ENCODE peak calls at places on chromosomes 1 and 21, in eight cellular contexts. S is IMR-90, R is mesendoderm, H is adrenal gland, Z is OCI-LY7, X is GM23338, O is HCT116, A is GM23248. V is an unnamed sample.

GRCh38 chr21:28633803-28634572 is 358.7 kb downstream of the LTN1 start:
- DNase-seq in S (peak; percentile 95), R (no peak), H (no peak), Z (no peak), X (no peak), O (no peak), A (peak; percentile 93), V (no peak)

GRCh38 chr1:11041048-11041447 is 6.0 kb downstream of the MASP2 start:
- DNase-seq in S (no peak), R (no peak), H (no peak), Z (no peak), X (no peak), O (no peak), A (no peak), V (no peak)

GRCh38 chr1:14915356-14916054 is 238.0 kb upstream of the TMEM51 start:
- DNase-seq in S (peak; percentile 34), R (peak; percentile 54), H (peak; percentile 49), Z (peak; percentile 58), X (peak; percentile 74), O (peak; percentile 28), A (peak; percentile 56), V (no peak)

GRCh38 chr1:240611619-240612490 is at the start of gene GREM2:
- DNase-seq in S (peak; percentile 95), R (peak; percentile 75), H (peak; percentile 44), Z (no peak), X (peak; percentile 82), O (no peak), A (peak; percentile 94), V (peak; percentile 92)

GRCh38 chr1:109632671-109633346 is 13.2 kb downstream of the AMPD2 start:
- DNase-seq in S (no peak), R (no peak), H (peak; percentile 9), Z (no peak), X (no peak), O (no peak), A (no peak), V (peak; percentile 84)

GRCh38 chr1:60510162-60510561 is 436.6 kb upstream of the C1orf87 start:
- DNase-seq in S (no peak), R (no peak), H (no peak), Z (no peak), X (no peak), O (no peak), A (no peak), V (no peak)

GRCh38 chr1:154419620-154420020 is 14.5 kb downstream of the IL6R start:
- DNase-seq in S (peak; percentile 95), R (no peak), H (peak; percentile 96), Z (no peak), X (no peak), O (no peak), A (peak; percentile 97), V (peak; percentile 97)

GRCh38 chr1:24344090-24344742 is 25.1 kb downstream of the GRHL3 start:
- DNase-seq in S (no peak), R (no peak), H (no peak), Z (no peak), X (no peak), O (no peak), A (peak; percentile 40), V (no peak)

GRCh38 chr21:37869661-37870060 is 46.6 kb downstream of the KCNJ6 start:
- DNase-seq in S (no peak), R (no peak), H (no peak), Z (no peak), X (no peak), O (no peak), A (no peak), V (no peak)

GRCh38 chr21:41622831-41623548 is 115.0 kb upstream of the TMPRSS2 start:
- DNase-seq in S (peak; percentile 53), R (no peak), H (no peak), Z (no peak), X (no peak), O (no peak), A (peak; percentile 71), V (no peak)

GRCh38 chr1:29584816-29585600 is 348.7 kb downstream of the PTPRU start:
- DNase-seq in S (no peak), R (no peak), H (no peak), Z (no peak), X (no peak), O (no peak), A (peak; percentile 49), V (no peak)

GRCh38 chr1:5936621-5937372 is 55.4 kb downstream of the NPHP4 start:
- DNase-seq in S (no peak), R (no peak), H (no peak), Z (no peak), X (no peak), O (no peak), A (no peak), V (no peak)

GRCh38 chr1:208065862-208066261 is 154.9 kb upstream of the CD34 start:
- DNase-seq in S (peak; percentile 25), R (no peak), H (no peak), Z (no peak), X (no peak), O (no peak), A (no peak), V (no peak)

GRCh38 chr1:170247751-170248521 is 102.2 kb downstream of the NTMT2 start:
- DNase-seq in S (no peak), R (no peak), H (no peak), Z (no peak), X (no peak), O (no peak), A (peak; percentile 45), V (no peak)

GRCh38 chr1:221430133-221430960 is 311.5 kb downstream of the DUSP10 start:
- DNase-seq in S (peak; percentile 44), R (no peak), H (no peak), Z (no peak), X (peak; percentile 39), O (no peak), A (no peak), V (no peak)

GRCh38 chr1:46183926-46184557 is 7.8 kb upstream of the P3R3URF start:
- DNase-seq in S (no peak), R (no peak), H (no peak), Z (no peak), X (no peak), O (no peak), A (peak; percentile 48), V (no peak)
- H3K4me1 ChIP-seq in S (peaks cover 16% of the 10 kb centered on the region), R (no peaks in the 10 kb centered on the region), H (peaks cover 4% of the 10 kb centered on the region), Z (peaks cover 45% of the 10 kb centered on the region), X (no peaks in the 10 kb centered on the region), O (peaks cover 69% of the 10 kb centered on the region), A (peaks cover 28% of the 10 kb centered on the region), V (peaks cover 39% of the 10 kb centered on the region)

DNA sequence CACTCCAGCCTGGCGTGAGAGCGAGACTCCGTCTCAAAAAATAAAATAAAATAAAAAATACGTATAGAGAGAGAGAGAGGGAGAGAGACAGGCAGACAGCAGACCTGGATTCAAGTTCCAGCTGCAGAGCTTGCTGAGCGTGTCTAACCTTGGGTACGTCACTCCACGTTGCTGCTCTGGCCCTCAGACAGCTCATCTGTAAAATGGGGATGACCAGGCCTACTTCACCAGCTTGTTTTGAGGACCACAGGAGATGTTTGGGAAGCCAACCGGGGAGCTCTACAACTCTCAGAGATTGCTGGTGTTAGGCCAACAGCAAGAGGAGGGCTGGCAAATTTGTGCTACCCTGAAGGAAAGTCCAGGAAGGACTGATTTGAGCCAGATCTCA is 499 bp upstream of the TRAF5 start:
- DNase-seq in S (no peak), R (no peak), H (no peak), Z (no peak), X (no peak), O (no peak), A (no peak), V (no peak)
- H3K27ac ChIP-seq in S (peak overlapping the region; percentile 66), R (no peak overlapping the region), H (peak overlapping the region; percentile 74), Z (peak overlapping the region; percentile 77), X (no peak overlapping the region), O (no peak overlapping the region), A (no peak overlapping the region), V (peak overlapping the region; percentile 93)

GRCh38 chr1:181038399-181038873 is 4.7 kb downstream of the MR1 start:
- DNase-seq in S (peak; percentile 68), R (peak; percentile 93), H (peak; percentile 43), Z (peak; percentile 68), X (peak; percentile 91), O (peak; percentile 72), A (peak; percentile 76), V (no peak)

GRCh38 chr1:181040284-181040865 is 6.6 kb downstream of the MR1 start:
- DNase-seq in S (no peak), R (no peak), H (no peak), Z (no peak), X (no peak), O (no peak), A (no peak), V (no peak)

GRCh38 chr1:181044449-181044966 is 10.7 kb downstream of the MR1 start:
- DNase-seq in S (peak; percentile 26), R (no peak), H (no peak), Z (no peak), X (no peak), O (no peak), A (no peak), V (no peak)

DNA sequence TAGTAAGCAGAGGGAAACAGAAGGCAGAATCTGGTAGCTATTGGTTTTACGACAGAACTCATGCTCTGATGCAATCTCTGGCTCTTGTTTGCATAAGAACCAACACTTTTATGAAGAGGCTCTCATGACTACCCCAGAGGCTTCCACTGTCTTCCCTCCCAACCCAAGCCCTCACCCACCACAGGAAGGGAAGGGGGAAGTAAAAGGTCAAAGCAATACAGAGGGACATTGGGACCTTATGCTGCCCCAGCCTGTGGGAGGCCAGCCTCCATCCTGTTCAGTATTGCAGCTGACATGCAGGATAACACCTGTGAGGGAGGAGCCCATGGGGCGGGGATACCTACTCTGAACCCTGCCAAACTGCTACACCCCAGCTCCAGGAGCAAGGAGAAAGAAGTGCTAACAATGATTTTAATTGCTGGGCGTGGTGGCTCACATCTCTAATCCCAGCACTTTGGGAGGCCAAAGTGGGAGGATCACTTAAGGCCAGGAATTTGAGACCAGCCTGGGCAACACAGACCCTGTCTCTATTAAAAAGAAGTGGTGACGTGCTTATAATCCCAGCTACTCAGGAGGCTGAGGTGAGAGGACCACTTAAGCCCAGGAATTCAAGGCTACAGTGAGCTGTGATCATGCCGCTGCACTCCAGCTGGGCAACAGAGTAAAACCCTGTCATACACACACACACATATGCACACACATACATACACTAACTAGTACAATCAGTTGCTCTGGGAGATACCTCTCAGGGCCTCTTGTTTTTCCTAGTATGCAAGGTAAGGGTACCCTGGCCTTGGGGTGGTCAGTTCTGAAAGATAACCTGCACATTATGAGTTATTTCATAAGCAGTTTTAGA is 9.5 kb downstream of the MR1 start:
- DNase-seq in S (peak; percentile 43), R (no peak), H (no peak), Z (no peak), X (peak; percentile 32), O (no peak), A (peak; percentile 30), V (no peak)
- H3K4me3 ChIP-seq in S (no peak overlapping the region), R (no peak overlapping the region), H (no peak overlapping the region), Z (no peak overlapping the region), X (no peak overlapping the region), O (no peak overlapping the region), A (no peak overlapping the region), V (no peak overlapping the region)

DNA sequence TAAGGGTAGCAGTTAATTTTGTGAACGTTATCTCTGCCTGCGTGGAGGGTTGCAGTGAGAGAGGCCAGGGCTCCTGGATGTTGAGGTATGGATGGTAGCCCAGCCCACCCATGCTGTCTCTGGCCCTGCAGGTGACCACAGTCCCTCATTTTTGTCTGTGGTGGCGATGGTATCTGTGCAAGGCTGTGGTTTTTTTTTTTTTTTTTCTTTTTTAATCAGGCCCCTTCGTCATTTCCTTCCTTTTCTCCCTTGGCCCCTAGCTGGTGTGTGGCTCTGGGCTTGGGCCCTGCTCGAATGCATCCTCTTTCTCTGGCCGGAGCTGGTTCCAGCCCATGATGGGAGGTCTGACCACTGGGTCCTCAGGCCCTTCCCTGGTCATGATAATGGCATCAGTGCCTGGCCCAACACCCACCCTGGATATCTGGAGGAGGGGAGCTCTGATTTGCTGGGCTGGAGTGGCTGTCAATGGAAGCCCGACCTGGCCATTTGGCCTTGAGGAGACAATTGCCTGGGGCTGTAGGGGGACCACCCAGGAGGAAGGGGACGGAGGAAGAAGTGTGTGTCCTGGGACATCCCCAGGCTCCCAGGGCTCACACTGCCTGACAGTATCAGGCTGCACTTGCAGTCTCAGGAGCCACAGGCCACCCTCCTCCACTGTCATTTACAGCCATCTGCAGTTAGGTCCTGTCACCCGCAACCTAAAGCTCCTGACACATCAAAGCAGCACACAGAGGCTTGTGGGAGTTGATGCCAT is 8.1 kb upstream of the RNF187 start:
- DNase-seq in S (no peak), R (peak; percentile 76), H (no peak), Z (peak; percentile 67), X (peak; percentile 77), O (no peak), A (no peak), V (no peak)
- H3K4me1 ChIP-seq in S (no peaks in the 10 kb centered on the region), R (peaks cover 2% of the 10 kb centered on the region), H (no peaks in the 10 kb centered on the region), Z (peaks cover 28% of the 10 kb centered on the region), X (peaks cover 69% of the 10 kb centered on the region), O (no peaks in the 10 kb centered on the region), A (no peaks in the 10 kb centered on the region), V (no peaks in the 10 kb centered on the region)